ENCODE peak calls at places on chromosome 6, in five cellular contexts. H is heart left ventricle; K is BJ; D is CD8-positive, alpha-beta T cell; G is naive thymus-derived CD4-positive, alpha-beta T cell. R is an unnamed sample. For H3K36me3, the result is how much of the 10 kb centered on the place peaks cover.

GRCh38 chr6:148761532-148761951 is 14.7 kb downstream of the UST start:
- DNase-seq in G (no peak), K (no peak), H (no peak), D (peak), R (no peak)

GRCh38 chr6:45350186-45350585 is 22.1 kb downstream of the RUNX2 start:
- DNase-seq in H (no peak), G (no peak), D (no peak), K (no peak), R (no peak)

GRCh38 chr6:40957616-40958492 is 81.2 kb downstream of the UNC5CL start:
- DNase-seq in D (no peak), H (no peak), K (peak), G (no peak), R (no peak)

GRCh38 chr6:402901-403658 is 11.5 kb downstream of the IRF4 start:
- DNase-seq in D (no peak), G (no peak), H (no peak), K (no peak), R (no peak)

GRCh38 chr6:135759831-135760230 is 91.7 kb upstream of the PDE7B start:
- DNase-seq in G (no peak), D (no peak), K (no peak), H (no peak), R (peak)

GRCh38 chr6:85797993-85798392 is 155.3 kb upstream of the SYNCRIP start:
- DNase-seq in H (no peak), K (no peak), D (no peak), G (no peak), R (no peak)

GRCh38 chr6:24721461-24722215 is 2.7 kb upstream of the C6orf62 start:
- DNase-seq in D (peak), H (peak), K (no peak), G (no peak), R (no peak)

GRCh38 chr6:75166236-75166635 is 39.6 kb downstream of the COL12A1 start:
- DNase-seq in D (no peak), K (no peak), H (no peak), G (no peak), R (no peak)

GRCh38 chr6:9657994-9658393 is 756.9 kb downstream of the TFAP2A start:
- DNase-seq in D (no peak), H (no peak), K (no peak), G (no peak), R (no peak)

GRCh38 chr6:151036869-151037680 is 171.6 kb downstream of the MTHFD1L start:
- DNase-seq in H (no peak), D (no peak), G (no peak), K (no peak), R (no peak)

GRCh38 chr6:158627168-158627939 is 17.2 kb downstream of the DYNLT1 start:
- DNase-seq in H (no peak), D (no peak), G (no peak), K (no peak), R (peak)

GRCh38 chr6:69555239-69555638 is 241.6 kb downstream of the LMBRD1 start:
- DNase-seq in H (no peak), K (no peak), D (no peak), G (no peak), R (no peak)

GRCh38 chr6:107533415-107534059 is 43.6 kb downstream of the SOBP start:
- DNase-seq in G (no peak), D (no peak), K (no peak), H (no peak), R (no peak)

GRCh38 chr6:107536183-107536582 is 46.3 kb downstream of the SOBP start:
- DNase-seq in H (no peak), G (no peak), D (no peak), K (no peak), R (no peak)

GRCh38 chr6:3426817-3427739 is 29.8 kb downstream of the SLC22A23 start:
- DNase-seq in G (no peak), D (no peak), K (no peak), H (no peak), R (no peak)

DNA sequence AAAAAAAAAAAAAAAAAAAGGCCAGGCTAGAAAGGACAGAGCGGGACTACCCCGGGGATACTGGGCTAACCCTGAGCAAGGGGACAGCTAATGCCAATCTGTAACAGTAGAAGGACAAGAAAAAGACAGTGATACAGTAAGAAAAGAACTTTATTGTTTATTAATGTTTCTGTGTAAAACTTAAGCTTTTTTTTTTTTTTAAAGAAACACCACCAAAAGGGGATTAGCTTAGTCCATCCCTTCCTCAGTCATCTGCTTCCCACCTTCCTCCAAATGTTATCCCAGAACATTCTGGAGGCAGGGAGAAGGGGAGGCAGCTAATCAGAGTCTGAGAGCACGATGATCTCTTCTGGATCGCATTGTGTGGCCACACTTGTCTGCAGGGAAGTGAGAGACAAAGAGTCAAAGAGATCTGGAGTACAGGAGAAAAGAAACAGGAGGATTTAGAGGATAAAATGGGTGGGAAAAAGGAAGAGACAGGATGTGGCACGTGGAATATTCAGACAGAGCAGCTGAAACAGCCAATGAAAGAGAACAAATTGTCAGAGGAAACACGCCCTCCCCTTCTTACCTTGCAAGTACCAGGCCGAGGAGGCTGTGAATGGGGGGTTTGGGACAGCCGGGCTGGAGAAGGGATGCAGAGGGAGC is 1.0 kb upstream of the ZBTB22 start:
- DNase-seq in H (no peak), D (no peak), G (no peak), K (no peak), R (peak)
- H3K4me3 ChIP-seq in H (peak), D (peak), G (peak), K (peak), R (peak)

DNA sequence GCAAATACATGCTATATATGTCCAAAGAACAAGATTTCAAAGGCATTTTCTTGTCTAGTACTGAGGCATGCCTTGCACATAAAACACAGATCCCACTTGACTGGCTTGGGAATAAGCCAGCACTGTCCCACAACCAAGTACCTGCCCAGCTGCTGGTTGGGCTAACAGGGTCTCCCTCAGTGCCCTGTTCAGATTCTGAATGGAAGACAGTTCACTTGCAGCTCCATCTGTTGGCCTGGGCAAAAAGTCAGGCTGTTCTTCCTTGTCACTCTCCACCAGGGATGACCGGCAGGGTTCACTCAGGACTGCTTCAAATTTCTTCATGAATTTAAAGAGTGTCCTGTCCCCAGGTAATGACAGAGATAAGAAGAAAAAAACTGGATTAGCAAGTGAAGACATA is 44.4 kb upstream of the LYRM2 start:
- DNase-seq in K (no peak), H (no peak), G (no peak), D (no peak), R (no peak)
- H3K36me3 ChIP-seq in K (under half), H (half or more), G (half or more), D (half or more), R (half or more)

DNA sequence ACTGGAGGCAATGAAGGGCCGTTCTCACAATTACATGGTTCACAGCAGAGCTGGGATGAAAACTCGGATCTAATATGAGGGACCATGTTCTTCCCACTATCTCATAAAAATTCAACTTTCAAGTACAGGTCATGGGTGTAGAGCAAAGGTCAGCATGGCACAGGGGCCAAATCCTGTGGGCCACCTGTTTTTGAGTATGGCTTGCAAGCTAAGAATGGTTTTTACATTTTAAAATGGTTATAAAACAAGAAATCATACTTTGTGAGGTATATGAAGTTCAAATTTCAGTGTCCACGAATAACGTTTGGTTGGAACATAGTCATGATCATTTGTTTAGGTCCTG is 4.6 kb downstream of the MAP3K5 start:
- DNase-seq in H (no peak), D (no peak), K (no peak), G (no peak), R (no peak)
- H3K4me3 ChIP-seq in H (no peak), D (no peak), K (no peak), G (peak), R (no peak)

GRCh38 chr6:142307963-142308748 is 6.3 kb downstream of the ADGRG6 start:
- DNase-seq in H (no peak), G (no peak), K (no peak), D (no peak), R (no peak)

GRCh38 chr6:142304241-142304640 is 2.4 kb downstream of the ADGRG6 start:
- DNase-seq in D (no peak), G (no peak), H (no peak), K (no peak), R (no peak)

GRCh38 chr6:142303191-142303564 is 1.4 kb downstream of the ADGRG6 start:
- DNase-seq in H (no peak), G (no peak), K (no peak), D (no peak), R (no peak)

GRCh38 chr6:142302427-142303190 is 802 bp downstream of the ADGRG6 start:
- DNase-seq in G (no peak), D (no peak), K (no peak), H (peak), R (peak)

DNA sequence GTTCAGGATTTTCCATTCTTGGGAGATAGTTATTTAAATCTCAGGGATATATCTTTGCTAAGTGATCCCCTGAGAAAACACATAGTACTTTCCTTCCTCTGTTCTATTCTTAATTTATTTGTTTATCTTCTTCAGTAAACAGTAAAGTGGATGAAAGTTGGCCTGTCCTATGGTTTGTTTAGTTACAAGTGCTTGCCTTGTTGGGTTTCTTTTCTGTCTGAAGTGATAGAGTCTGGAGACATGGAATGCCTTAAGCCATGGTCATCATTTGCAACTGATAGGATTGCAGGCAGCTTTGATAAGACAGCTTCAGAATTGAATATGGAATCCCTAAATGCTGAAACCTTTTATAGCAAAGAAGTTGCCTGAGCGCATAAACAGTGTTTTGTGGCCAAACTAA is 4.9 kb downstream of the ADGRG6 start:
- DNase-seq in H (no peak), K (no peak), G (no peak), D (no peak), R (no peak)
- H3K36me3 ChIP-seq in H (under half), K (under half), G (under half), D (under half), R (under half)

DNA sequence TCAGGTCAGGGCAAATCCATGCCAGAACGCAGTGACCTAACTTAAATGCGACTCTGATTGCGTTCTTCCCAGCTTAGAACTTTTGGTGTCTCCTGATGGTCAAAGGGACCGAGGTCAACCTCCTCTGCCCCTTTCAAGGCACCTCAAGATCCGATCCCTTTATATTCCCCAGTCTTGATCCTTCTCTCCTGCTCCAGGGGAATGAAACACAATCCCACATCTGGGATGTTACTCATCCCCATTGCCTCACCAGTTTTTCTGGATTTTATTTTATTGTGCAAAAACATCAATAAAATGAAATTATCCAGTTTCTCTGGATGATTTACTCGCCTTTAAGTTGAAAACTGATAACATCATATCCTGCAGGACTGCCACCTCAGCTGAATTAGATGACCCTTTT is 43.9 kb downstream of the IRAK1BP1 start:
- DNase-seq in K (no peak), H (no peak), D (no peak), G (no peak), R (no peak)
- H3K4me3 ChIP-seq in K (no peak), H (peak), D (no peak), G (no peak), R (peak)

DNA sequence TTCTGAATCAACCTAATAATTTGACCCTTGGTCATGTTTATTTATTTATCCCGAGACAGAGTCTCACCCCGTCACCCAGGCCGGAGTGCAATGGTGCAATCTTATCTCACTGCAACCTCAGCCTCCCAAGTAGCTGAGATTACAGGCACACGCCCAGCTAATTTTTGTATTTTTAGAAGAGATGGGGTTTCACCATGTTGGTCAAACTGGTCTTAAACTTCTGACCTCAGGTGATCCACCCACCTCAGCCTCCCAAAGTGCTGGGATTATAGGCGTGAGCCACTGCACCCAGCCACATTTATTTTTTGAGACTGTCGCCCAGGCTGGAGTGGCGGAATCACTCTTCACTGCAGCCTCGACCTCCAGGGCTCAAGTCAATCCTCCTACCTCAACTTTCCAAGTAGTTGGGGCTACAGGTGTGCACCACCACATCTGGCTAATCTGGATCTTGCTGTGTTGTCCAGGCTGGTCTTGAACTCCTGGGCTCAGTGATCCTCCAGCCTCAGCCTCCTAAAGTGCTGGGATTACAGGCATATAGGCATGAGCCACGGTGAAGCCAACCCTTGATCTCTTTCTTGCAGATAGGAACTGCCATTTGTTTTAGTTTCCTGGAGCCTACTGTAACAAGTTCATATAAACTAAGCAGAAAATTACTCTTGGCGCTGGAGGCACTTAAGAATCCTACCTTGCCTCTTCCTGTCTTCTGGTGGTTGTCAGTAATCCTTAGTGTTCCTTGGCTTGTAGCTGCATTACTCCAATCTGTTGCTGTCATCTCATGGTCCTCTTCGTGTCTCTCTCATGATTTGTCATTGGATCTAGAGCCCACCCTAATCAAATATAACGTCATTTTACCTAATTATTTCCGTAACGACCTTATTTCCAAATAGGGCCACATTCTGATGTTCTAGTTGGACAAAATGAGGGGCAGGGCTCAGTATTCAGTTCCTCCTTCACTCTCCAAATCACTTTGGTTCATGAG is 2.3 kb downstream of the RPS18 start:
- DNase-seq in K (no peak), G (no peak), H (no peak), D (no peak), R (no peak)
- H3K36me3 ChIP-seq in K (under half), G (under half), H (half or more), D (under half), R (under half)